ENCODE peak calls at places on chromosomes 16 and 17, in seven cellular contexts. One of them, this sample, is unnamed.

GRCh38 chr16:21950782-21951521 is 2.2 kb upstream of the UQCRC2 start:
- DNase-seq in GM12878: no peak
- DNase-seq in K562: peak
- DNase-seq in SK-N-SH: peak
- DNase-seq in HCT116: peak
- DNase-seq in H1: no peak
- DNase-seq in HepG2: peak
- DNase-seq in this sample: no peak

GRCh38 chr16:78485188-78485898 is 385.9 kb downstream of the WWOX start:
- DNase-seq in GM12878: no peak
- DNase-seq in K562: no peak
- DNase-seq in SK-N-SH: no peak
- DNase-seq in HCT116: no peak
- DNase-seq in H1: no peak
- DNase-seq in HepG2: peak
- DNase-seq in this sample: no peak

GRCh38 chr17:39196820-39197331 is 593 bp downstream of the CACNB1 start:
- DNase-seq in GM12878: no peak
- DNase-seq in K562: peak
- DNase-seq in SK-N-SH: peak
- DNase-seq in HCT116: no peak
- DNase-seq in H1: no peak
- DNase-seq in HepG2: no peak
- DNase-seq in this sample: peak

GRCh38 chr17:14361470-14361869 is 60.6 kb downstream of the HS3ST3B1 start:
- DNase-seq in GM12878: no peak
- DNase-seq in K562: no peak
- DNase-seq in SK-N-SH: no peak
- DNase-seq in HCT116: no peak
- DNase-seq in H1: no peak
- DNase-seq in HepG2: peak
- DNase-seq in this sample: no peak

GRCh38 chr16:17224859-17225258 is 245.9 kb downstream of the XYLT1 start:
- DNase-seq in GM12878: no peak
- DNase-seq in K562: no peak
- DNase-seq in SK-N-SH: no peak
- DNase-seq in HCT116: no peak
- DNase-seq in H1: no peak
- DNase-seq in HepG2: no peak
- DNase-seq in this sample: no peak

GRCh38 chr17:55005520-55005919 is 37.0 kb downstream of the STXBP4 start:
- DNase-seq in GM12878: no peak
- DNase-seq in K562: peak
- DNase-seq in SK-N-SH: peak
- DNase-seq in HCT116: peak
- DNase-seq in H1: no peak
- DNase-seq in HepG2: peak
- DNase-seq in this sample: no peak

GRCh38 chr16:15899538-15900100 is 11.2 kb upstream of the CEP20 start:
- DNase-seq in GM12878: peak
- DNase-seq in K562: peak
- DNase-seq in SK-N-SH: no peak
- DNase-seq in HCT116: peak
- DNase-seq in H1: no peak
- DNase-seq in HepG2: peak
- DNase-seq in this sample: peak

GRCh38 chr16:88451586-88452484 is 1.2 kb upstream of the ZFPM1 start:
- DNase-seq in GM12878: no peak
- DNase-seq in K562: peak
- DNase-seq in SK-N-SH: no peak
- DNase-seq in HCT116: peak
- DNase-seq in H1: no peak
- DNase-seq in HepG2: peak
- DNase-seq in this sample: no peak

GRCh38 chr17:50863221-50863843 is 2.8 kb downstream of the TOB1 start:
- DNase-seq in GM12878: no peak
- DNase-seq in K562: no peak
- DNase-seq in SK-N-SH: peak
- DNase-seq in HCT116: peak
- DNase-seq in H1: no peak
- DNase-seq in HepG2: peak
- DNase-seq in this sample: peak

GRCh38 chr17:77327181-77327565 is 186.4 kb downstream of the SEC14L1 start:
- DNase-seq in GM12878: no peak
- DNase-seq in K562: no peak
- DNase-seq in SK-N-SH: peak
- DNase-seq in HCT116: no peak
- DNase-seq in H1: no peak
- DNase-seq in HepG2: no peak
- DNase-seq in this sample: no peak

GRCh38 chr17:48544356-48545021 is 420 bp downstream of the HOXB2 start:
- DNase-seq in GM12878: no peak
- DNase-seq in K562: peak
- DNase-seq in SK-N-SH: no peak
- DNase-seq in HCT116: no peak
- DNase-seq in H1: no peak
- DNase-seq in HepG2: no peak
- DNase-seq in this sample: peak

GRCh38 chr16:35150805-35151312 is 1691.4 kb downstream of the TP53TG3F start:
- DNase-seq in GM12878: no peak
- DNase-seq in K562: no peak
- DNase-seq in SK-N-SH: no peak
- DNase-seq in HCT116: no peak
- DNase-seq in H1: no peak
- DNase-seq in HepG2: no peak
- DNase-seq in this sample: no peak

GRCh38 chr16:54031107-54031760 is 255.4 kb downstream of the IRX3 start:
- DNase-seq in GM12878: no peak
- DNase-seq in K562: no peak
- DNase-seq in SK-N-SH: no peak
- DNase-seq in HCT116: no peak
- DNase-seq in H1: no peak
- DNase-seq in HepG2: no peak
- DNase-seq in this sample: no peak

GRCh38 chr16:28067604-28068382 is 4.3 kb upstream of the GSG1L start:
- DNase-seq in GM12878: no peak
- DNase-seq in K562: no peak
- DNase-seq in SK-N-SH: no peak
- DNase-seq in HCT116: no peak
- DNase-seq in H1: no peak
- DNase-seq in HepG2: no peak
- DNase-seq in this sample: no peak

GRCh38 chr17:1764274-1764673 is 2.4 kb downstream of the SERPINF1 start:
- DNase-seq in GM12878: no peak
- DNase-seq in K562: peak
- DNase-seq in SK-N-SH: no peak
- DNase-seq in HCT116: no peak
- DNase-seq in H1: no peak
- DNase-seq in HepG2: no peak
- DNase-seq in this sample: no peak

GRCh38 chr17:27276653-27277156 is 17.2 kb upstream of the WSB1 start:
- DNase-seq in GM12878: no peak
- DNase-seq in K562: no peak
- DNase-seq in SK-N-SH: peak
- DNase-seq in HCT116: no peak
- DNase-seq in H1: peak
- DNase-seq in HepG2: no peak
- DNase-seq in this sample: no peak

GRCh38 chr16:3096362-3096761 is 2.7 kb downstream of the ZSCAN10 start:
- DNase-seq in GM12878: no peak
- DNase-seq in K562: no peak
- DNase-seq in SK-N-SH: no peak
- DNase-seq in HCT116: no peak
- DNase-seq in H1: no peak
- DNase-seq in HepG2: no peak
- DNase-seq in this sample: no peak

GRCh38 chr16:89476811-89477261 is 13.5 kb downstream of the ANKRD11 start:
- DNase-seq in GM12878: peak
- DNase-seq in K562: no peak
- DNase-seq in SK-N-SH: no peak
- DNase-seq in HCT116: no peak
- DNase-seq in H1: no peak
- DNase-seq in HepG2: no peak
- DNase-seq in this sample: no peak

GRCh38 chr16:88815901-88816589 is 4.3 kb upstream of the APRT start:
- DNase-seq in GM12878: no peak
- DNase-seq in K562: peak
- DNase-seq in SK-N-SH: peak
- DNase-seq in HCT116: no peak
- DNase-seq in H1: no peak
- DNase-seq in HepG2: peak
- DNase-seq in this sample: peak

GRCh38 chr17:77376795-77377751 is 236.3 kb downstream of the SEC14L1 start:
- DNase-seq in GM12878: no peak
- DNase-seq in K562: no peak
- DNase-seq in SK-N-SH: peak
- DNase-seq in HCT116: no peak
- DNase-seq in H1: no peak
- DNase-seq in HepG2: peak
- DNase-seq in this sample: no peak

GRCh38 chr17:73430848-73431247 is 119.0 kb upstream of the CDC42EP4 start:
- DNase-seq in GM12878: no peak
- DNase-seq in K562: no peak
- DNase-seq in SK-N-SH: no peak
- DNase-seq in HCT116: no peak
- DNase-seq in H1: no peak
- DNase-seq in HepG2: no peak
- DNase-seq in this sample: no peak

GRCh38 chr17:57332501-57332900 is 76.2 kb downstream of the MSI2 start:
- DNase-seq in GM12878: no peak
- DNase-seq in K562: no peak
- DNase-seq in SK-N-SH: no peak
- DNase-seq in HCT116: no peak
- DNase-seq in H1: no peak
- DNase-seq in HepG2: no peak
- DNase-seq in this sample: no peak

GRCh38 chr17:57330587-57330986 is 74.3 kb downstream of the MSI2 start:
- DNase-seq in GM12878: no peak
- DNase-seq in K562: no peak
- DNase-seq in SK-N-SH: no peak
- DNase-seq in HCT116: no peak
- DNase-seq in H1: no peak
- DNase-seq in HepG2: no peak
- DNase-seq in this sample: no peak

GRCh38 chr17:57328109-57328882 is 72.0 kb downstream of the MSI2 start:
- DNase-seq in GM12878: no peak
- DNase-seq in K562: no peak
- DNase-seq in SK-N-SH: no peak
- DNase-seq in HCT116: no peak
- DNase-seq in H1: no peak
- DNase-seq in HepG2: no peak
- DNase-seq in this sample: no peak

GRCh38 chr17:57329380-57330214 is 73.3 kb downstream of the MSI2 start:
- DNase-seq in GM12878: no peak
- DNase-seq in K562: no peak
- DNase-seq in SK-N-SH: no peak
- DNase-seq in HCT116: no peak
- DNase-seq in H1: no peak
- DNase-seq in HepG2: no peak
- DNase-seq in this sample: no peak

GRCh38 chr17:57331423-57331822 is 75.1 kb downstream of the MSI2 start:
- DNase-seq in GM12878: no peak
- DNase-seq in K562: no peak
- DNase-seq in SK-N-SH: no peak
- DNase-seq in HCT116: no peak
- DNase-seq in H1: no peak
- DNase-seq in HepG2: no peak
- DNase-seq in this sample: no peak
- TF ChIP-seq JUND in GM12878: no peak
- TF ChIP-seq JUND in K562: no peak
- TF ChIP-seq JUND in SK-N-SH: no peak
- TF ChIP-seq JUND in HCT116: no peak
- TF ChIP-seq JUND in H1: no peak
- TF ChIP-seq JUND in HepG2: no peak
- TF ChIP-seq JUND in this sample: no peak

GRCh38 chr17:45919136-45919535 is 24.8 kb downstream of the MAPT start:
- DNase-seq in GM12878: no peak
- DNase-seq in K562: no peak
- DNase-seq in SK-N-SH: no peak
- DNase-seq in HCT116: no peak
- DNase-seq in H1: no peak
- DNase-seq in HepG2: no peak
- DNase-seq in this sample: no peak
- TF ChIP-seq JUND in GM12878: no peak
- TF ChIP-seq JUND in K562: no peak
- TF ChIP-seq JUND in SK-N-SH: no peak
- TF ChIP-seq JUND in HCT116: no peak
- TF ChIP-seq JUND in H1: no peak
- TF ChIP-seq JUND in HepG2: no peak
- TF ChIP-seq JUND in this sample: no peak

GRCh38 chr16:30457256-30457655 is 11.6 kb upstream of the SEPHS2 start:
- DNase-seq in GM12878: no peak
- DNase-seq in K562: no peak
- DNase-seq in SK-N-SH: no peak
- DNase-seq in HCT116: no peak
- DNase-seq in H1: no peak
- DNase-seq in HepG2: no peak
- DNase-seq in this sample: no peak

GRCh38 chr16:30459456-30459855 is 13.1 kb upstream of the ITGAL start:
- DNase-seq in GM12878: no peak
- DNase-seq in K562: no peak
- DNase-seq in SK-N-SH: no peak
- DNase-seq in HCT116: no peak
- DNase-seq in H1: no peak
- DNase-seq in HepG2: no peak
- DNase-seq in this sample: no peak

GRCh38 chr16:30457743-30458560 is 12.3 kb upstream of the SEPHS2 start:
- DNase-seq in GM12878: no peak
- DNase-seq in K562: no peak
- DNase-seq in SK-N-SH: no peak
- DNase-seq in HCT116: no peak
- DNase-seq in H1: no peak
- DNase-seq in HepG2: no peak
- DNase-seq in this sample: no peak

GRCh38 chr16:30456302-30456701 is 10.6 kb upstream of the SEPHS2 start:
- DNase-seq in GM12878: no peak
- DNase-seq in K562: no peak
- DNase-seq in SK-N-SH: no peak
- DNase-seq in HCT116: no peak
- DNase-seq in H1: no peak
- DNase-seq in HepG2: no peak
- DNase-seq in this sample: no peak

GRCh38 chr16:30458561-30459394 is 13.1 kb upstream of the SEPHS2 start:
- DNase-seq in GM12878: peak
- DNase-seq in K562: no peak
- DNase-seq in SK-N-SH: no peak
- DNase-seq in HCT116: no peak
- DNase-seq in H1: no peak
- DNase-seq in HepG2: peak
- DNase-seq in this sample: no peak
- TF ChIP-seq JUND in GM12878: peak
- TF ChIP-seq JUND in K562: no peak
- TF ChIP-seq JUND in SK-N-SH: no peak
- TF ChIP-seq JUND in HCT116: no peak
- TF ChIP-seq JUND in H1: no peak
- TF ChIP-seq JUND in HepG2: no peak
- TF ChIP-seq JUND in this sample: no peak

DNA sequence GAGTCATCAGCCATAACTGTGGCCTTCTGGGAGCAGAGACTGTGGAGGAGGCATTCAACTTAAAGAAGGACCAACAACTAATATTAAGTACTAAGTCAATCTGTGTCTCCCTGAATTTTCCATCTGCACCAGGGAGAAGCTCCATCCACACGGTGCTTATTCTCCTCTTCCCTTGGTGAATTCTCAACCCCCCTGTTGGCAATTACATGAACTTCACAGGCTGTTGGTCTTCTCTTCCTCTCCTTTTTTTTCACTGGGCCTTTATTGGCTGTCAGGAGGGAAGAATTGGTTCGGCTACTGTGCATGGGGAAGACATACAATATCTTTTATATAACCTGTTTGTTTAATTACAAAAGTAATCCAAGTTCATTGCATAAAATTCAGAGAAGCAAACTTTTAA is 152.8 kb upstream of the IRX6 start:
- DNase-seq in GM12878: no peak
- DNase-seq in K562: peak
- DNase-seq in SK-N-SH: no peak
- DNase-seq in HCT116: no peak
- DNase-seq in H1: no peak
- DNase-seq in HepG2: no peak
- DNase-seq in this sample: no peak
- TF ChIP-seq JUND in GM12878: no peak
- TF ChIP-seq JUND in K562: no peak
- TF ChIP-seq JUND in SK-N-SH: no peak
- TF ChIP-seq JUND in HCT116: no peak
- TF ChIP-seq JUND in H1: no peak
- TF ChIP-seq JUND in HepG2: no peak
- TF ChIP-seq JUND in this sample: no peak

This sample was measured in T47D.